ENCODE peak calls at places on chromosomes 1 and 21, in eight cellular contexts. O is fibroblast of pulmonary artery, V is epithelial cell of esophagus, J is upper lobe of right lung, D is hepatocyte, K is glutamatergic neuron, W is IMR-90, E is H9. M is an unnamed sample.

GRCh38 chr1:108089482-108089881 is 110.7 kb downstream of the SLC25A24 start:
- DNase-seq in O (no peak), V (no peak), J (no peak), D (no peak), K (no peak), W (no peak), E (no peak), M (no peak)

GRCh38 chr1:85128296-85128695 is 72.5 kb downstream of the SYDE2 start:
- DNase-seq in O (no peak), V (no peak), J (no peak), D (no peak), K (no peak), W (peak; percentile 67), E (no peak), M (no peak)

GRCh38 chr1:214423045-214423444 is 128.4 kb downstream of the PTPN14 start:
- DNase-seq in O (no peak), V (no peak), J (no peak), D (no peak), K (no peak), W (no peak), E (no peak), M (no peak)

GRCh38 chr1:184595609-184596008 is 159.0 kb downstream of the EDEM3 start:
- DNase-seq in O (peak; percentile 72), V (peak; percentile 95), J (no peak), D (peak; percentile 13), K (no peak), W (peak; percentile 85), E (no peak), M (no peak)

GRCh38 chr1:102970496-102971078 is 137.7 kb downstream of the COL11A1 start:
- DNase-seq in O (peak; percentile 86), V (peak; percentile 76), J (no peak), D (peak; percentile 87), K (peak; percentile 21), W (peak; percentile 75), E (peak; percentile 32), M (no peak)

GRCh38 chr1:43348809-43349593 is 9.8 kb upstream of the CDC20 start:
- DNase-seq in O (peak; percentile 64), V (peak; percentile 75), J (peak; percentile 95), D (peak; percentile 95), K (peak; percentile 97), W (no peak), E (peak; percentile 98), M (peak; percentile 94)

GRCh38 chr1:150234647-150235435 is 1.1 kb downstream of the ANP32E start:
- DNase-seq in O (peak; percentile 58), V (peak; percentile 69), J (peak; percentile 92), D (peak; percentile 81), K (peak; percentile 73), W (peak; percentile 60), E (peak; percentile 81), M (peak; percentile 89)

GRCh38 chr1:73998348-73998959 is 199.5 kb downstream of the LRRIQ3 start:
- DNase-seq in O (peak; percentile 54), V (peak; percentile 53), J (no peak), D (peak; percentile 47), K (no peak), W (peak; percentile 32), E (no peak), M (no peak)

GRCh38 chr1:168643152-168643551 is 66.7 kb downstream of the XCL1 start:
- DNase-seq in O (peak; percentile 60), V (no peak), J (no peak), D (no peak), K (no peak), W (no peak), E (no peak), M (no peak)

GRCh38 chr1:169348356-169349036 is 19.1 kb downstream of the NME7 start:
- DNase-seq in O (peak; percentile 81), V (peak; percentile 65), J (no peak), D (peak; percentile 74), K (no peak), W (peak; percentile 68), E (no peak), M (no peak)

GRCh38 chr1:55636691-55637090 is 421.5 kb upstream of the USP24 start:
- DNase-seq in O (peak; percentile 47), V (no peak), J (no peak), D (no peak), K (no peak), W (peak; percentile 70), E (no peak), M (no peak)

GRCh38 chr1:181405584-181405983 is 77.7 kb upstream of the CACNA1E start:
- DNase-seq in O (no peak), V (no peak), J (no peak), D (no peak), K (no peak), W (no peak), E (no peak), M (no peak)

GRCh38 chr21:34613679-34614442 is 1.1 kb downstream of the RCAN1 start:
- DNase-seq in O (no peak), V (peak; percentile 26), J (no peak), D (peak; percentile 32), K (no peak), W (peak; percentile 7), E (no peak), M (no peak)

GRCh38 chr1:29428997-29429396 is 192.7 kb downstream of the PTPRU start:
- DNase-seq in O (no peak), V (no peak), J (no peak), D (no peak), K (no peak), W (no peak), E (no peak), M (no peak)

GRCh38 chr1:69252696-69253095 is 315.0 kb upstream of the LRRC7 start:
- DNase-seq in O (no peak), V (peak; percentile 58), J (no peak), D (no peak), K (no peak), W (no peak), E (no peak), M (no peak)

GRCh38 chr1:34378968-34379729 is 202.4 kb downstream of the C1orf94 start:
- DNase-seq in O (no peak), V (no peak), J (no peak), D (peak; percentile 30), K (no peak), W (no peak), E (no peak), M (no peak)

GRCh38 chr21:39976805-39977204 is 109.6 kb downstream of the PCP4 start:
- DNase-seq in O (no peak), V (no peak), J (no peak), D (no peak), K (no peak), W (no peak), E (no peak), M (no peak)

GRCh38 chr1:15684468-15685283 is 556 bp downstream of the PLEKHM2 start:
- DNase-seq in O (peak; percentile 18), V (no peak), J (peak; percentile 77), D (peak; percentile 50), K (peak; percentile 65), W (no peak), E (peak; percentile 38), M (peak; percentile 72)

GRCh38 chr1:227072991-227073390 is 132.9 kb downstream of the COQ8A start:
- DNase-seq in O (peak; percentile 39), V (peak; percentile 72), J (no peak), D (no peak), K (no peak), W (peak; percentile 72), E (no peak), M (no peak)

GRCh38 chr1:87684786-87685185 is 356.1 kb downstream of the LMO4 start:
- DNase-seq in O (peak; percentile 64), V (peak; percentile 51), J (no peak), D (peak; percentile 36), K (no peak), W (peak; percentile 72), E (no peak), M (no peak)

GRCh38 chr1:225911207-225912130 is 12.6 kb downstream of the PYCR2 start:
- DNase-seq in O (peak; percentile 57), V (peak; percentile 41), J (peak; percentile 88), D (peak; percentile 80), K (peak; percentile 76), W (peak; percentile 17), E (peak; percentile 80), M (peak; percentile 77)

GRCh38 chr1:185315364-185316108 is 1.5 kb downstream of the IVNS1ABP start:
- DNase-seq in O (no peak), V (no peak), J (no peak), D (peak; percentile 36), K (no peak), W (no peak), E (no peak), M (no peak)

GRCh38 chr1:203536981-203537455 is 43.1 kb downstream of the OPTC start:
- DNase-seq in O (peak; percentile 91), V (peak; percentile 90), J (peak; percentile 63), D (peak; percentile 82), K (no peak), W (peak; percentile 89), E (no peak), M (peak; percentile 50)

GRCh38 chr1:213934642-213935041 is 53.1 kb upstream of the PROX1 start:
- DNase-seq in O (peak; percentile 0), V (peak; percentile 36), J (no peak), D (no peak), K (no peak), W (no peak), E (no peak), M (peak; percentile 61)

GRCh38 chr1:12150456-12151200 is 16.2 kb upstream of the TNFRSF1B start:
- DNase-seq in O (no peak), V (no peak), J (no peak), D (no peak), K (no peak), W (no peak), E (no peak), M (no peak)
- TF ChIP-seq CTCF in O (no peak), V (no peak), J (no peak), D (no peak), K (no peak), W (no peak), E (no peak), M (no peak)

GRCh38 chr1:220217383-220217988 is 54.8 kb downstream of the RAB3GAP2 start:
- DNase-seq in O (no peak), V (peak; percentile 42), J (no peak), D (peak; percentile 22), K (no peak), W (no peak), E (no peak), M (no peak)
- TF ChIP-seq CTCF in O (peak; percentile 47), V (peak; percentile 60), J (peak; percentile 38), D (peak; percentile 42), K (peak; percentile 27), W (peak; percentile 9), E (peak; percentile 69), M (peak; percentile 14)

GRCh38 chr1:231639819-231640218 is 13.2 kb downstream of the DISC1 start:
- DNase-seq in O (no peak), V (no peak), J (no peak), D (no peak), K (no peak), W (peak; percentile 11), E (no peak), M (no peak)

GRCh38 chr1:231643333-231644237 is 17.0 kb downstream of the DISC1 start:
- DNase-seq in O (no peak), V (no peak), J (no peak), D (no peak), K (no peak), W (no peak), E (no peak), M (no peak)

GRCh38 chr1:231638647-231639046 is 12.1 kb downstream of the DISC1 start:
- DNase-seq in O (no peak), V (peak; percentile 8), J (no peak), D (no peak), K (no peak), W (no peak), E (no peak), M (no peak)

GRCh38 chr1:231642600-231643332 is 16.2 kb downstream of the DISC1 start:
- DNase-seq in O (no peak), V (no peak), J (no peak), D (no peak), K (no peak), W (no peak), E (no peak), M (no peak)
- TF ChIP-seq CTCF in O (no peak), V (no peak), J (no peak), D (no peak), K (no peak), W (no peak), E (no peak), M (no peak)

GRCh38 chr1:3471356-3472087 is 17.1 kb downstream of the ARHGEF16 start:
- DNase-seq in O (peak; percentile 64), V (peak; percentile 51), J (no peak), D (peak; percentile 81), K (peak; percentile 71), W (peak; percentile 53), E (peak; percentile 93), M (peak; percentile 47)
- TF ChIP-seq CTCF in O (peak; percentile 47), V (peak; percentile 45), J (peak; percentile 16), D (peak; percentile 57), K (no peak), W (peak; percentile 47), E (peak; percentile 60), M (peak; percentile 29)